ENCODE peak calls at places on chromosome 10, in five cellular contexts. G is left ventricle myocardium inferior; I is cardiac muscle cell; N is effector memory CD4-positive, alpha-beta T cell; M is suprapubic skin. H is an unnamed sample. For H3K4me1, the result is how much of the 10 kb centered on the place peaks cover.

GRCh38 chr10:43962346-43963191 is 313.9 kb upstream of the ZNF32 start:
- DNase-seq in G (no peak), I (no peak), N (no peak), M (no peak), H (no peak)

GRCh38 chr10:16950686-16951681 is 133.8 kb upstream of the RSU1 start:
- DNase-seq in G (no peak), I (peak), N (no peak), M (no peak), H (no peak)

GRCh38 chr10:88981435-88981834 is 9.2 kb upstream of the FAS start:
- DNase-seq in G (no peak), I (no peak), N (no peak), M (no peak), H (no peak)

GRCh38 chr10:60206735-60207134 is 182.9 kb downstream of the ANK3 start:
- DNase-seq in G (no peak), I (no peak), N (no peak), M (no peak), H (no peak)

GRCh38 chr10:44258460-44259089 is 126.3 kb downstream of the CXCL12 start:
- DNase-seq in G (no peak), I (no peak), N (no peak), M (no peak), H (no peak)

GRCh38 chr10:18576586-18576985 is 74.8 kb downstream of the NSUN6 start:
- DNase-seq in G (no peak), I (no peak), N (no peak), M (no peak), H (no peak)

GRCh38 chr10:72292223-72292691 is 18.5 kb downstream of the DDIT4 start:
- DNase-seq in G (no peak), I (no peak), N (peak), M (no peak), H (no peak)

GRCh38 chr10:18216482-18216881 is 76.3 kb downstream of the CACNB2 start:
- DNase-seq in G (no peak), I (peak), N (no peak), M (no peak), H (no peak)

GRCh38 chr10:98357208-98357836 is 57.7 kb downstream of the PYROXD2 start:
- DNase-seq in G (no peak), I (no peak), N (no peak), M (no peak), H (no peak)

GRCh38 chr10:78927257-78927995 is 141.3 kb upstream of the ZMIZ1 start:
- DNase-seq in G (no peak), I (no peak), N (no peak), M (peak), H (no peak)

GRCh38 chr10:109887272-109887671 is 36.0 kb downstream of the XPNPEP1 start:
- DNase-seq in G (no peak), I (no peak), N (no peak), M (no peak), H (no peak)

GRCh38 chr10:96222441-96222840 is 48.9 kb downstream of the BLNK start:
- DNase-seq in G (no peak), I (no peak), N (no peak), M (no peak), H (no peak)

GRCh38 chr10:3853547-3853989 is 68.6 kb upstream of the KLF6 start:
- DNase-seq in G (no peak), I (no peak), N (no peak), M (no peak), H (no peak)

GRCh38 chr10:36110097-36110496 is 468.0 kb upstream of the FZD8 start:
- DNase-seq in G (no peak), I (no peak), N (no peak), M (no peak), H (no peak)

DNA sequence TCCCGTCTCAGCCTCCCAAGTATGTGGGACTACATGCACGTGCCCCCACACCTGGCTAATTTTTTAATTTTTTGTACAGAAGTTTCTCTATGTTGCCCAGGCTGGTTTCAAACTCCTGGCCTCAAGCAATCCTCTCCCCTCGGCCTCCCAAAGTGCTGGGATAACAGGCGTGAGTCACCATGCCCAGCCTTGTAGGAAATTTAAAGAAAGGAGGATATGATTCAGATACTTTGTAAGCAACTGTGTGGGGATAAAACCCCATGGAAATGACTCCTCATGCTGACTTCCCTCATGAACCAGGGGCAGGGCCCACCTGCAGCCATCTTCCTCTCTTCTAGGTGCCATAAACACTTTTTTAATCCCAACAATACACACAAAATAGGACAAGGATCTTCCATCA is 50.2 kb downstream of the APBB1IP start:
- DNase-seq in G (no peak), I (no peak), N (no peak), M (no peak), H (no peak)
- H3K4me1 ChIP-seq in G (under half), I (under half), N (under half), M (under half), H (under half)

GRCh38 chr10:102799691-102800435 is 37.4 kb downstream of the CYP17A1 start:
- DNase-seq in G (peak), I (no peak), N (no peak), M (no peak), H (no peak)

GRCh38 chr10:102801496-102801895 is 35.7 kb downstream of the CYP17A1 start:
- DNase-seq in G (no peak), I (no peak), N (no peak), M (no peak), H (no peak)

GRCh38 chr10:102801978-102802377 is 35.2 kb downstream of the CYP17A1 start:
- DNase-seq in G (no peak), I (no peak), N (no peak), M (no peak), H (no peak)

GRCh38 chr10:102802920-102803534 is 34.2 kb downstream of the CYP17A1 start:
- DNase-seq in G (no peak), I (no peak), N (no peak), M (no peak), H (no peak)

GRCh38 chr10:102800601-102801335 is 36.4 kb downstream of the CYP17A1 start:
- DNase-seq in G (no peak), I (no peak), N (no peak), M (no peak), H (no peak)
- H3K4me1 ChIP-seq in G (half or more), I (under half), N (under half), M (half or more), H (under half)

DNA sequence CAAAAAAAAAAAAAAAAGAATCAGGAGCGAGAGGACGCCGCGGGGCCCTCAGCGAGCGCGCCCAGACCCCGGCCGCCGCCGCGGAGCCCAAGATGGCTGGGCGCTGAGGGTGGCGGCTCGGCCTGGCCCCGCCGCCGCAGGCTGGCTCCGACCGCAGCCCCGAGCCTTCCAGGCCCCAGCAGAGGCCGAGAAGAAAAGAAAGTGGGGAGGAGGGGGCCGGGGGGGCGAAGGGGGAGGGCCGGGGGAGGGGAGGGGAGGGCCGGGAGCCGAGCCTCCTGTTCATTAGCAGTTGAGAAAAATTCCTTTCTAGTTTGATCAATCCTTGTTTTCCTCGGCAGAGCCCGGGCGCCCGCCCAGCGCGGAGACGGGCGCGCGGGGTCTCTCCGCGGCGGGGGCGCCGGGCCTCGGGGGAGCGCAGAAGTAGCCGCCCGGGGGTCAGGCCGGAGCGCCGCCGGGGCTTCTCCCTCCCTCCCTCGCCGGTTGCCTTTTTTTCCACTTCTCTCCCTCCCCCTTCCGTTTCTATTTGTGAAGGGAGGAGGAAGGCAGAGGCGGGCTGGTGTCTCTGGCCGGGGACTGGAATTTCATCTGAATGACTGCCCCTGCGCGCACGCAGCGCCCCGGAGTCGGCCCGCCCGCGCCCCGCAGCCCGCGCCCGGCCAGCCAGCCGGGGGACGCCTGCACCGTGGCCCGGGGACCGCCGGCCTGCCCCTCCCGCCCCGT is 773 bp upstream of the TRIM8 start:
- DNase-seq in G (peak), I (peak), N (peak), M (peak), H (no peak)
- H3K4me1 ChIP-seq in G (half or more), I (under half), N (under half), M (under half), H (under half)

DNA sequence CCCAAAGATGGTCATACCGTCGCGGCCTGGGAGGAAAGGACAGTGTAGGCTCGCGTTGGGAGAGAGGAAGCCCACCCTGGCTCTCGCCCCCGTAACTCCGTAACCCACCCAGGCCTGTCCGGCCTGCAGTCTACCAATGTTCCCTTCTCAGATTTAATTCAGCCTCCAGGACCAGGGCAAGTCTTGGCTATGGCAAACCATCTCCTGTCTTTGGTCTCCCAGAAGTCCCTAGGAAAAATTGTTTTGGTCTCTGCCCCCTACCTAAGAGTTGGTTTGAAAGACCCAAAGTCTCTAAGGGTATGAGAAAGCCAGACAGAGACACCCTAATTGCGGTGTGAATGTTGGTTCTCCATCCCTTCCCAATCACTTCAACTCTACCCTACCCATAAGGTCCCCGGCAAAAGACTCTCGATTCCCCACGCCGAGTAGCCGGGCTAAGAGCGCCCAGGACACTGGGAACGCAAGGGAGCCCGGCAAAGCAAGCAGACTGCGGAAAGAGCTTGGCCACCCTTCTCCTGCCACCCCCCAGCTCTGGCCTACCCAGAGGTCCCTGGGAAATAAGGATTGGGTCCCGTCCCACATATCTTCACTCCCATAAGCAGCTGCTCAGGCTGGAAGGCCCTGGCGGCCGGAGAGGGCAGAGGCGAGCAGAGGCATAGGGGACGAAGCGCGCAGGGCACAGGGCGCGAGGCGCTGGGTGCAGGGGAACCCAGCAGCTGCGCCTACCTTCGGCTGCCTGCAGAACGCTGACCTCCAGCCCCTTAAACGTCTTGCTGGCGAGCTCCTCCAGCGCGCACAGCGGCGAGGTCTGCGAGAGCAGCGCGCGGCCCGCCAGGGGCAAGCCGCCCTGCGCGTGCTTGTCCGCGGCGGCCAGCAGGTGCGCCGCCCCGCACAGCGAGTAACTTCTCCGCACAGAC is 1.2 kb downstream of the LBX1 start:
- DNase-seq in G (no peak), I (peak), N (no peak), M (no peak), H (no peak)
- H3K4me1 ChIP-seq in G (half or more), I (under half), N (half or more), M (half or more), H (half or more)

GRCh38 chr10:114623661-114624294 is 34.3 kb downstream of the ABLIM1 start:
- DNase-seq in G (no peak), I (no peak), N (no peak), M (no peak), H (no peak)
- H3K4me1 ChIP-seq in G (half or more), I (under half), N (under half), M (under half), H (under half)

GRCh38 chr10:128065881-128066534 is 60.2 kb downstream of the MKI67 start:
- DNase-seq in G (no peak), I (no peak), N (no peak), M (peak), H (no peak)
- H3K4me1 ChIP-seq in G (under half), I (under half), N (under half), M (under half), H (under half)

GRCh38 chr10:124708246-124708779 is 35.9 kb downstream of the FAM53B start:
- DNase-seq in G (no peak), I (no peak), N (no peak), M (no peak), H (no peak)
- H3K4me1 ChIP-seq in G (half or more), I (under half), N (half or more), M (half or more), H (half or more)

GRCh38 chr10:102612964-102613275 is 31.4 kb upstream of the TRIM8 start:
- DNase-seq in G (no peak), I (no peak), N (no peak), M (no peak), H (peak)
- H3K4me1 ChIP-seq in G (half or more), I (under half), N (under half), M (under half), H (under half)

H was measured in naive thymus-derived CD4-positive, alpha-beta T cell.